ENCODE peak calls at places on chromosome 1, in seven cellular contexts. Q is stimulated activated CD4-positive, alpha-beta T cell treated with anti-CD3 and anti-CD28 coated beads, Interleukin-12 subunit alpha, Interleukin-12 subunit beta, amount 100 ng/mL, for 48 hours; T is left ventricle myocardium inferior; Z is iPS-NIHi11; V is HFF-Myc; I is EH; O is right atrium auricular region. U is an unnamed sample.

GRCh38 chr1:160669276-160669675 is 22.4 kb upstream of the SLAMF1 start:
- DNase-seq in Q (no peak), T (no peak), Z (no peak), V (no peak), I (no peak), O (no peak), U (no peak)

GRCh38 chr1:199859525-199859924 is 168.0 kb upstream of the NR5A2 start:
- DNase-seq in Q (no peak), T (no peak), Z (no peak), V (peak; percentile 64), I (peak; percentile 59), O (no peak), U (no peak)

GRCh38 chr1:230682882-230683610 is 30.9 kb downstream of the AGT start:
- DNase-seq in Q (no peak), T (no peak), Z (no peak), V (peak; percentile 38), I (peak; percentile 82), O (no peak), U (no peak)

GRCh38 chr1:7232441-7232840 is 447.2 kb downstream of the CAMTA1 start:
- DNase-seq in Q (no peak), T (no peak), Z (no peak), V (no peak), I (no peak), O (peak; percentile 40), U (no peak)

GRCh38 chr1:220164116-220164515 is 70.2 kb downstream of the IARS2 start:
- DNase-seq in Q (no peak), T (no peak), Z (no peak), V (no peak), I (no peak), O (no peak), U (no peak)

GRCh38 chr1:179298952-179299351 is 5.4 kb downstream of the SOAT1 start:
- DNase-seq in Q (peak; percentile 23), T (no peak), Z (no peak), V (no peak), I (no peak), O (no peak), U (no peak)

GRCh38 chr1:48498096-48498791 is 26.2 kb upstream of the SPATA6 start:
- DNase-seq in Q (peak; percentile 58), T (peak; percentile 83), Z (peak; percentile 76), V (peak; percentile 54), I (peak; percentile 71), O (peak; percentile 86), U (peak; percentile 78)

GRCh38 chr1:236206548-236206947 is 64.2 kb downstream of the GPR137B start:
- DNase-seq in Q (no peak), T (no peak), Z (peak; percentile 43), V (no peak), I (no peak), O (no peak), U (peak; percentile 53)